ENCODE peak calls at places on chromosomes 16 and 17, in five cellular contexts. One of them, this sample, is unnamed.

GRCh38 chr17:82477934-82478333 is 19.4 kb downstream of the NARF start:
- DNase-seq in HepG2: no peak
- DNase-seq in HCT116: no peak
- DNase-seq in SK-N-SH: no peak
- DNase-seq in GM12878: no peak
- DNase-seq in this sample: no peak

GRCh38 chr17:32960815-32961214 is 30.8 kb upstream of the SPACA3 start:
- DNase-seq in HepG2: no peak
- DNase-seq in HCT116: no peak
- DNase-seq in SK-N-SH: no peak
- DNase-seq in GM12878: no peak
- DNase-seq in this sample: no peak

GRCh38 chr16:84829168-84829965 is 9.6 kb downstream of the CRISPLD2 start:
- DNase-seq in HepG2: no peak
- DNase-seq in HCT116: no peak
- DNase-seq in SK-N-SH: no peak
- DNase-seq in GM12878: no peak
- DNase-seq in this sample: no peak

GRCh38 chr16:80599466-80599865 is 58.7 kb downstream of the DYNLRB2 start:
- DNase-seq in HepG2: no peak
- DNase-seq in HCT116: no peak
- DNase-seq in SK-N-SH: no peak
- DNase-seq in GM12878: no peak
- DNase-seq in this sample: no peak

GRCh38 chr17:43834106-43834505 is 1.2 kb upstream of the MPP3 start:
- DNase-seq in HepG2: no peak
- DNase-seq in HCT116: no peak
- DNase-seq in SK-N-SH: no peak
- DNase-seq in GM12878: no peak
- DNase-seq in this sample: no peak

GRCh38 chr16:877242-878065 is 76.9 kb upstream of the GNG13 start:
- DNase-seq in HepG2: no peak
- DNase-seq in HCT116: no peak
- DNase-seq in SK-N-SH: no peak
- DNase-seq in GM12878: no peak
- DNase-seq in this sample: no peak

GRCh38 chr17:27782791-27783206 is 17.5 kb downstream of the NOS2 start:
- DNase-seq in HepG2: no peak
- DNase-seq in HCT116: no peak
- DNase-seq in SK-N-SH: peak
- DNase-seq in GM12878: no peak
- DNase-seq in this sample: no peak

GRCh38 chr16:1712791-1713261 is 6.8 kb downstream of the MAPK8IP3 start:
- DNase-seq in HepG2: no peak
- DNase-seq in HCT116: no peak
- DNase-seq in SK-N-SH: no peak
- DNase-seq in GM12878: no peak
- DNase-seq in this sample: no peak

GRCh38 chr17:80476877-80477646 is 655 bp upstream of the NPTX1 start:
- DNase-seq in HepG2: no peak
- DNase-seq in HCT116: no peak
- DNase-seq in SK-N-SH: peak
- DNase-seq in GM12878: no peak
- DNase-seq in this sample: no peak

GRCh38 chr17:14986127-14986526 is 279.0 kb downstream of the PMP22 start:
- DNase-seq in HepG2: no peak
- DNase-seq in HCT116: no peak
- DNase-seq in SK-N-SH: no peak
- DNase-seq in GM12878: no peak
- DNase-seq in this sample: no peak

GRCh38 chr16:67537636-67538591 is 9.3 kb downstream of the RIPOR1 start:
- DNase-seq in HepG2: no peak
- DNase-seq in HCT116: no peak
- DNase-seq in SK-N-SH: peak
- DNase-seq in GM12878: no peak
- DNase-seq in this sample: no peak

GRCh38 chr16:67279296-67280089 is at the start of gene PLEKHG4:
- DNase-seq in HepG2: peak
- DNase-seq in HCT116: peak
- DNase-seq in SK-N-SH: peak
- DNase-seq in GM12878: peak
- DNase-seq in this sample: peak

GRCh38 chr16:54287018-54287757 is 601 bp upstream of the IRX3 start:
- DNase-seq in HepG2: no peak
- DNase-seq in HCT116: peak
- DNase-seq in SK-N-SH: no peak
- DNase-seq in GM12878: no peak
- DNase-seq in this sample: no peak

GRCh38 chr16:56715128-56715527 is 14.8 kb upstream of the NUP93 start:
- DNase-seq in HepG2: no peak
- DNase-seq in HCT116: no peak
- DNase-seq in SK-N-SH: peak
- DNase-seq in GM12878: no peak
- DNase-seq in this sample: peak
- TF ChIP-seq JUND in HepG2: no peak
- TF ChIP-seq JUND in HCT116: no peak
- TF ChIP-seq JUND in SK-N-SH: no peak
- TF ChIP-seq JUND in GM12878: no peak
- TF ChIP-seq JUND in this sample: no peak

GRCh38 chr17:17605747-17606083 is 14.2 kb upstream of the PEMT start:
- DNase-seq in HepG2: no peak
- DNase-seq in HCT116: no peak
- DNase-seq in SK-N-SH: no peak
- DNase-seq in GM12878: no peak
- DNase-seq in this sample: no peak
- TF ChIP-seq JUND in HepG2: no peak
- TF ChIP-seq JUND in HCT116: no peak
- TF ChIP-seq JUND in SK-N-SH: no peak
- TF ChIP-seq JUND in GM12878: no peak
- TF ChIP-seq JUND in this sample: no peak

GRCh38 chr16:25575363-25575762 is 116.4 kb upstream of the HS3ST4 start:
- DNase-seq in HepG2: no peak
- DNase-seq in HCT116: no peak
- DNase-seq in SK-N-SH: no peak
- DNase-seq in GM12878: no peak
- DNase-seq in this sample: no peak
- TF ChIP-seq JUND in HepG2: no peak
- TF ChIP-seq JUND in HCT116: no peak
- TF ChIP-seq JUND in SK-N-SH: no peak
- TF ChIP-seq JUND in GM12878: no peak
- TF ChIP-seq JUND in this sample: no peak

GRCh38 chr17:22506231-22506630 is 813.9 kb downstream of the KCNJ18 start:
- DNase-seq in HepG2: no peak
- DNase-seq in HCT116: no peak
- DNase-seq in SK-N-SH: no peak
- DNase-seq in GM12878: no peak
- DNase-seq in this sample: no peak

GRCh38 chr17:22506861-22507260 is 814.5 kb downstream of the KCNJ18 start:
- DNase-seq in HepG2: no peak
- DNase-seq in HCT116: no peak
- DNase-seq in SK-N-SH: no peak
- DNase-seq in GM12878: no peak
- DNase-seq in this sample: no peak

GRCh38 chr17:22507823-22508222 is 815.5 kb downstream of the KCNJ18 start:
- DNase-seq in HepG2: peak
- DNase-seq in HCT116: no peak
- DNase-seq in SK-N-SH: no peak
- DNase-seq in GM12878: no peak
- DNase-seq in this sample: peak

GRCh38 chr17:22503322-22503899 is 811.1 kb downstream of the KCNJ18 start:
- DNase-seq in HepG2: no peak
- DNase-seq in HCT116: no peak
- DNase-seq in SK-N-SH: no peak
- DNase-seq in GM12878: no peak
- DNase-seq in this sample: no peak

DNA sequence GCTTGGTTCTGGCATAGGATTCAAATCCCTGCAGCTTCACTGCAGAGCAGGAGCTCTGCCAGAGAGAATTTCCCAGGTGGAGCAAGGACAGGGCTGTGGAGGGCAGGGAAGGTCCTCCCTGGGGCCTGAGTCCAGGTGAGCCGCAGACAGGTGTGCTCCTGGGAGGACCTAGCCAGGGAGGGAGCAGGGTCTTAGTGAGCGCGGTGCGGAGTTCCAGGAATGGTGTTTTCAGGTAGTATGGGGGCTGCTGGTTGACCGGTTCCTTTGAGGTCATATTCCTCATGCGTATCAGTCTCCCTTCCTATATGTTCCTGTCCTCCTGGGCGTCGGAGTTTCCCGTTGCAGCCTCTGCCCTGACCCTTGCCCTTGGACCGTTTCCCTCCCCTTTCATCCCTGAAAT is 813.3 kb downstream of the KCNJ18 start:
- DNase-seq in HepG2: no peak
- DNase-seq in HCT116: no peak
- DNase-seq in SK-N-SH: no peak
- DNase-seq in GM12878: no peak
- DNase-seq in this sample: no peak
- TF ChIP-seq JUND in HepG2: no peak
- TF ChIP-seq JUND in HCT116: no peak
- TF ChIP-seq JUND in SK-N-SH: no peak
- TF ChIP-seq JUND in GM12878: no peak
- TF ChIP-seq JUND in this sample: no peak

GRCh38 chr16:51532551-51532950 is 381.5 kb upstream of the SALL1 start:
- DNase-seq in HepG2: no peak
- DNase-seq in HCT116: no peak
- DNase-seq in SK-N-SH: no peak
- DNase-seq in GM12878: no peak
- DNase-seq in this sample: no peak
- TF ChIP-seq JUND in HepG2: no peak
- TF ChIP-seq JUND in HCT116: no peak
- TF ChIP-seq JUND in SK-N-SH: no peak
- TF ChIP-seq JUND in GM12878: no peak
- TF ChIP-seq JUND in this sample: no peak

GRCh38 chr16:23504076-23504452 is 6.2 kb downstream of the GGA2 start:
- DNase-seq in HepG2: no peak
- DNase-seq in HCT116: no peak
- DNase-seq in SK-N-SH: no peak
- DNase-seq in GM12878: no peak
- DNase-seq in this sample: no peak

GRCh38 chr16:23500212-23500865 is 10.0 kb downstream of the GGA2 start:
- DNase-seq in HepG2: no peak
- DNase-seq in HCT116: no peak
- DNase-seq in SK-N-SH: no peak
- DNase-seq in GM12878: no peak
- DNase-seq in this sample: no peak

GRCh38 chr16:23500866-23501234 is 9.4 kb downstream of the GGA2 start:
- DNase-seq in HepG2: no peak
- DNase-seq in HCT116: no peak
- DNase-seq in SK-N-SH: no peak
- DNase-seq in GM12878: no peak
- DNase-seq in this sample: no peak

GRCh38 chr16:23501291-23501690 is 9.0 kb downstream of the GGA2 start:
- DNase-seq in HepG2: no peak
- DNase-seq in HCT116: no peak
- DNase-seq in SK-N-SH: no peak
- DNase-seq in GM12878: no peak
- DNase-seq in this sample: no peak

DNA sequence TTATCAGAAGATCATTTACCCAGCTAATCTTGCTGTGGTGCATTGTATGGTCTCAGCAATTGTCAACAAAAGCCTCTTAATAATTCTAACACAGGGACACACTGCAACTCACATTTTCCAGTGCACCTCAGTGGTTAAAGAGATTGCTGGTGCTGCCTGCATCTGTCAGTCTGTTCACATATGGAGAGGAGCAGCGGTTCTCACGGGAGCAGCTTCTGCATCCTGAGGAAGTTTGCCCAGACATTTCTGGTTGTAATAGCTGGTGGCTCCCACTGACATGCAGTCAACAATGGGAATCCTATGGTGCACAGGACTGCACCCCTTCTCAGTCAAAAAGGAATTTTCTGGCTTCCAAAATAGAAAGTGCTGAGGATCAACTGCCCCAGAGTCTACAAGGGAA is 7.8 kb downstream of the GGA2 start:
- DNase-seq in HepG2: no peak
- DNase-seq in HCT116: no peak
- DNase-seq in SK-N-SH: no peak
- DNase-seq in GM12878: no peak
- DNase-seq in this sample: no peak
- TF ChIP-seq JUND in HepG2: no peak
- TF ChIP-seq JUND in HCT116: no peak
- TF ChIP-seq JUND in SK-N-SH: no peak
- TF ChIP-seq JUND in GM12878: no peak
- TF ChIP-seq JUND in this sample: no peak

GRCh38 chr17:57017625-57018024 is 39.7 kb downstream of the SCPEP1 start:
- DNase-seq in HepG2: no peak
- DNase-seq in HCT116: no peak
- DNase-seq in SK-N-SH: no peak
- DNase-seq in GM12878: no peak
- DNase-seq in this sample: no peak
- TF ChIP-seq JUND in HepG2: no peak
- TF ChIP-seq JUND in HCT116: no peak
- TF ChIP-seq JUND in SK-N-SH: no peak
- TF ChIP-seq JUND in GM12878: no peak
- TF ChIP-seq JUND in this sample: no peak

GRCh38 chr17:69606142-69606800 is 191.8 kb downstream of the MAP2K6 start:
- DNase-seq in HepG2: no peak
- DNase-seq in HCT116: no peak
- DNase-seq in SK-N-SH: no peak
- DNase-seq in GM12878: no peak
- DNase-seq in this sample: no peak

GRCh38 chr17:69597898-69598692 is 183.6 kb downstream of the MAP2K6 start:
- DNase-seq in HepG2: no peak
- DNase-seq in HCT116: no peak
- DNase-seq in SK-N-SH: no peak
- DNase-seq in GM12878: no peak
- DNase-seq in this sample: no peak

GRCh38 chr17:69605571-69605970 is 191.1 kb downstream of the MAP2K6 start:
- DNase-seq in HepG2: no peak
- DNase-seq in HCT116: no peak
- DNase-seq in SK-N-SH: no peak
- DNase-seq in GM12878: no peak
- DNase-seq in this sample: no peak

GRCh38 chr17:69607162-69607834 is 192.8 kb downstream of the MAP2K6 start:
- DNase-seq in HepG2: peak
- DNase-seq in HCT116: peak
- DNase-seq in SK-N-SH: peak
- DNase-seq in GM12878: peak
- DNase-seq in this sample: peak

DNA sequence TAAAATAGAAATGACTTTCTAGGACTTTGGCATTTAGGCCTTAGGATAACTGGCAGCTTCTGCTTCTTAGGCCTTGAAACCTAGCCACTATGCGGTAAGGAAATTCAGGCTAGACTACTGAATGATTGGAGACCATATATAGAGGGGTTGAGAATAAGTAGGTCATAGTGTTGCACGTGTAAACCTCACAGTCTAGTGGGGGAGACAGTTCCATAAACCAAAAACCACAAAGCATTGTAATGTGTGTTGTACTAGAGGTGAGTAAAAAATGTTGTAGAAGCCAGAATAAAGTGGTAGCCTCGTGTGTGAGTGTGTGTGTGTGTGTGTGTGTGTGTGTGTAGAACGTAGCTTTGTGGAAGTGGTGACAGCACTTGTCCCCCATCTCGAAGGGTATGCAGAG is 188.5 kb downstream of the MAP2K6 start:
- DNase-seq in HepG2: no peak
- DNase-seq in HCT116: no peak
- DNase-seq in SK-N-SH: no peak
- DNase-seq in GM12878: no peak
- DNase-seq in this sample: no peak
- TF ChIP-seq JUND in HepG2: no peak
- TF ChIP-seq JUND in HCT116: no peak
- TF ChIP-seq JUND in SK-N-SH: no peak
- TF ChIP-seq JUND in GM12878: no peak
- TF ChIP-seq JUND in this sample: no peak

This sample was measured in T47D.